ENCODE peak calls at places on chromosome 17, in four cellular contexts. E is coronary artery; W is stimulated activated CD4-positive, alpha-beta T cell treated with anti-CD3 and anti-CD28 coated beads, Interleukin-1b, Interleukin-23, amount 100 ng/mL, for 1 hour; D is mesothelial cell of epicardium. F is an unnamed sample.

GRCh38 chr17:80906364-80907259 is 85.0 kb upstream of the CHMP6 start:
- DNase-seq in E (no peak), W (no peak), D (no peak), F (no peak)

GRCh38 chr17:17400070-17400469 is 76.7 kb upstream of the MED9 start:
- DNase-seq in E (no peak), W (no peak), D (no peak), F (no peak)

GRCh38 chr17:3888343-3889171 is 4.3 kb downstream of the CAMKK1 start:
- DNase-seq in E (peak; percentile 84), W (no peak), D (no peak), F (no peak)

GRCh38 chr17:538096-538973 is 176.3 kb downstream of the VPS53 start:
- DNase-seq in E (no peak), W (no peak), D (no peak), F (no peak)

GRCh38 chr17:31697838-31698237 is 161.2 kb downstream of the COPRS start:
- DNase-seq in E (no peak), W (no peak), D (no peak), F (no peak)

GRCh38 chr17:2511462-2512369 is at the start of gene METTL16:
- DNase-seq in E (peak; percentile 97), W (peak; percentile 94), D (peak; percentile 97), F (peak; percentile 98)

GRCh38 chr17:60971515-60972369 is 294.1 kb downstream of the BCAS3 start:
- DNase-seq in E (no peak), W (no peak), D (peak; percentile 24), F (peak; percentile 29)

GRCh38 chr17:43171761-43172487 is 910 bp downstream of the NBR1 start:
- DNase-seq in E (peak; percentile 72), W (no peak), D (no peak), F (no peak)

GRCh38 chr17:82065193-82065637 is 389 bp downstream of the DUS1L start:
- DNase-seq in E (no peak), W (no peak), D (no peak), F (no peak)

GRCh38 chr17:64172510-64172909 is 42.6 kb upstream of the ERN1 start:
- DNase-seq in E (no peak), W (no peak), D (no peak), F (no peak)

GRCh38 chr17:44848257-44848795 is 643 bp downstream of the HIGD1B start:
- DNase-seq in E (no peak), W (no peak), D (no peak), F (no peak)

GRCh38 chr17:75561927-75562603 is 25.5 kb upstream of the MYO15B start:
- DNase-seq in E (no peak), W (no peak), D (no peak), F (no peak)

GRCh38 chr17:78113804-78114785 is 14.5 kb downstream of the TMC6 start:
- DNase-seq in E (no peak), W (no peak), D (no peak), F (no peak)

GRCh38 chr17:35588196-35588920 is 1.2 kb downstream of the AP2B1 start:
- DNase-seq in E (no peak), W (no peak), D (no peak), F (no peak)

GRCh38 chr17:67381925-67382257 is 4.8 kb downstream of the PITPNC1 start:
- DNase-seq in E (no peak), W (no peak), D (no peak), F (no peak)

GRCh38 chr17:34894971-34895370 is 66.3 kb downstream of the CCT6B start:
- DNase-seq in E (no peak), W (no peak), D (no peak), F (no peak)

GRCh38 chr17:7063518-7064094 is 16.4 kb downstream of the CLEC10A start:
- DNase-seq in E (no peak), W (no peak), D (no peak), F (no peak)

GRCh38 chr17:77160877-77161530 is 20.2 kb downstream of the SEC14L1 start:
- DNase-seq in E (no peak), W (no peak), D (no peak), F (no peak)

GRCh38 chr17:63470116-63470515 is 6.7 kb upstream of the ACE start:
- DNase-seq in E (no peak), W (no peak), D (no peak), F (no peak)

GRCh38 chr17:43860927-43861622 is 14.1 kb downstream of the CD300LG start:
- DNase-seq in E (peak; percentile 72), W (no peak), D (no peak), F (no peak)

GRCh38 chr17:8003594-8004181 is 1.3 kb downstream of the GUCY2D start:
- DNase-seq in E (peak; percentile 55), W (no peak), D (no peak), F (no peak)

GRCh38 chr17:38868968-38869646 is 751 bp upstream of the LASP1 start:
- DNase-seq in E (peak; percentile 97), W (peak; percentile 92), D (peak; percentile 85), F (no peak)

GRCh38 chr17:18138065-18138749 is 29.7 kb downstream of the MYO15A start:
- DNase-seq in E (no peak), W (no peak), D (no peak), F (no peak)

GRCh38 chr17:57948555-57949420 is 6.4 kb downstream of the CUEDC1 start:
- DNase-seq in E (no peak), W (no peak), D (no peak), F (no peak)

GRCh38 chr17:521168-521525 is 168.5 kb upstream of the RPH3AL start:
- DNase-seq in E (no peak), W (no peak), D (no peak), F (no peak)

GRCh38 chr17:68085751-68086445 is 50.4 kb downstream of the KPNA2 start:
- DNase-seq in E (peak; percentile 55), W (no peak), D (no peak), F (no peak)

F was measured in iPS DF 6.9.